ENCODE peak calls at places on chromosomes 2 and 18, in five cellular contexts. One of them, this sample, is unnamed.

GRCh38 chr2:240232961-240233890 is 92.8 kb upstream of the OTOS start:
- DNase-seq in HepG2: peak; percentile 68
- DNase-seq in GM12878: no peak
- DNase-seq in HEK293T: peak; percentile 87
- DNase-seq in SK-N-SH: peak; percentile 90
- DNase-seq in this sample: peak; percentile 95

GRCh38 chr2:240561325-240561971 is 1.3 kb downstream of the DUSP28 start:
- DNase-seq in HepG2: no peak
- DNase-seq in HEK293T: no peak
- DNase-seq in SK-N-SH: no peak
- DNase-seq in GM12878: peak; percentile 45
- DNase-seq in this sample: no peak

GRCh38 chr18:80232030-80232429 is 15.3 kb downstream of the PARD6G start:
- DNase-seq in SK-N-SH: no peak
- DNase-seq in HepG2: no peak
- DNase-seq in HEK293T: no peak
- DNase-seq in GM12878: no peak
- DNase-seq in this sample: no peak

GRCh38 chr18:10421859-10422258 is 32.6 kb upstream of the APCDD1 start:
- DNase-seq in HepG2: no peak
- DNase-seq in SK-N-SH: no peak
- DNase-seq in HEK293T: no peak
- DNase-seq in GM12878: no peak
- DNase-seq in this sample: no peak

GRCh38 chr2:62194558-62195420 is 1.1 kb upstream of the B3GNT2 start:
- DNase-seq in SK-N-SH: no peak
- DNase-seq in GM12878: no peak
- DNase-seq in HepG2: peak; percentile 37
- DNase-seq in HEK293T: no peak
- DNase-seq in this sample: no peak

GRCh38 chr2:10911291-10912075 is at the start of gene KCNF1:
- DNase-seq in HepG2: peak; percentile 68
- DNase-seq in GM12878: no peak
- DNase-seq in HEK293T: peak; percentile 52
- DNase-seq in SK-N-SH: peak; percentile 90
- DNase-seq in this sample: no peak

GRCh38 chr2:16154501-16155280 is 214.3 kb downstream of the MYCN start:
- DNase-seq in HepG2: no peak
- DNase-seq in HEK293T: no peak
- DNase-seq in SK-N-SH: no peak
- DNase-seq in GM12878: no peak
- DNase-seq in this sample: no peak

GRCh38 chr2:189408294-189408693 is 33.0 kb upstream of the WDR75 start:
- DNase-seq in HepG2: no peak
- DNase-seq in GM12878: no peak
- DNase-seq in SK-N-SH: peak; percentile 6
- DNase-seq in HEK293T: no peak
- DNase-seq in this sample: no peak

GRCh38 chr18:37873416-37873815 is 307.8 kb upstream of the CELF4 start:
- DNase-seq in SK-N-SH: no peak
- DNase-seq in HepG2: no peak
- DNase-seq in GM12878: no peak
- DNase-seq in HEK293T: no peak
- DNase-seq in this sample: no peak

GRCh38 chr18:79326413-79327198 is 69.1 kb upstream of the NFATC1 start:
- DNase-seq in SK-N-SH: no peak
- DNase-seq in HepG2: no peak
- DNase-seq in HEK293T: no peak
- DNase-seq in GM12878: no peak
- DNase-seq in this sample: no peak

GRCh38 chr2:238912916-238913875 is 65.3 kb downstream of the TWIST2 start:
- DNase-seq in SK-N-SH: no peak
- DNase-seq in HEK293T: no peak
- DNase-seq in HepG2: no peak
- DNase-seq in GM12878: no peak
- DNase-seq in this sample: no peak

GRCh38 chr2:238913931-238914647 is 66.2 kb downstream of the TWIST2 start:
- DNase-seq in SK-N-SH: no peak
- DNase-seq in GM12878: no peak
- DNase-seq in HEK293T: no peak
- DNase-seq in HepG2: no peak
- DNase-seq in this sample: no peak

GRCh38 chr2:238915596-238915995 is 67.7 kb downstream of the TWIST2 start:
- DNase-seq in GM12878: no peak
- DNase-seq in SK-N-SH: no peak
- DNase-seq in HEK293T: no peak
- DNase-seq in HepG2: no peak
- DNase-seq in this sample: no peak

GRCh38 chr2:238915196-238915595 is 67.3 kb downstream of the TWIST2 start:
- DNase-seq in SK-N-SH: no peak
- DNase-seq in HEK293T: no peak
- DNase-seq in GM12878: no peak
- DNase-seq in HepG2: no peak
- DNase-seq in this sample: no peak

GRCh38 chr2:238914648-238915015 is 66.7 kb downstream of the TWIST2 start:
- DNase-seq in GM12878: no peak
- DNase-seq in HEK293T: no peak
- DNase-seq in HepG2: no peak
- DNase-seq in SK-N-SH: no peak
- DNase-seq in this sample: no peak
- TF ChIP-seq FOXM1 in GM12878: no peak
- TF ChIP-seq FOXM1 in HEK293T: no peak
- TF ChIP-seq FOXM1 in HepG2: no peak
- TF ChIP-seq FOXM1 in SK-N-SH: no peak
- TF ChIP-seq FOXM1 in this sample: no peak

GRCh38 chr2:68909793-68910674 is 38.8 kb upstream of the BMP10 start:
- DNase-seq in GM12878: peak; percentile 40
- DNase-seq in SK-N-SH: peak; percentile 70
- DNase-seq in HEK293T: peak; percentile 66
- DNase-seq in HepG2: peak; percentile 58
- DNase-seq in this sample: peak; percentile 82

GRCh38 chr2:68912732-68913131 is 40.0 kb downstream of the GKN2 start:
- DNase-seq in GM12878: no peak
- DNase-seq in SK-N-SH: no peak
- DNase-seq in HepG2: no peak
- DNase-seq in HEK293T: no peak
- DNase-seq in this sample: no peak

GRCh38 chr2:68913359-68913758 is 39.3 kb downstream of the GKN2 start:
- DNase-seq in HEK293T: no peak
- DNase-seq in GM12878: no peak
- DNase-seq in SK-N-SH: no peak
- DNase-seq in HepG2: no peak
- DNase-seq in this sample: peak; percentile 19

GRCh38 chr2:68911246-68911645 is 40.0 kb upstream of the BMP10 start:
- DNase-seq in SK-N-SH: no peak
- DNase-seq in GM12878: no peak
- DNase-seq in HepG2: no peak
- DNase-seq in HEK293T: no peak
- DNase-seq in this sample: no peak

DNA sequence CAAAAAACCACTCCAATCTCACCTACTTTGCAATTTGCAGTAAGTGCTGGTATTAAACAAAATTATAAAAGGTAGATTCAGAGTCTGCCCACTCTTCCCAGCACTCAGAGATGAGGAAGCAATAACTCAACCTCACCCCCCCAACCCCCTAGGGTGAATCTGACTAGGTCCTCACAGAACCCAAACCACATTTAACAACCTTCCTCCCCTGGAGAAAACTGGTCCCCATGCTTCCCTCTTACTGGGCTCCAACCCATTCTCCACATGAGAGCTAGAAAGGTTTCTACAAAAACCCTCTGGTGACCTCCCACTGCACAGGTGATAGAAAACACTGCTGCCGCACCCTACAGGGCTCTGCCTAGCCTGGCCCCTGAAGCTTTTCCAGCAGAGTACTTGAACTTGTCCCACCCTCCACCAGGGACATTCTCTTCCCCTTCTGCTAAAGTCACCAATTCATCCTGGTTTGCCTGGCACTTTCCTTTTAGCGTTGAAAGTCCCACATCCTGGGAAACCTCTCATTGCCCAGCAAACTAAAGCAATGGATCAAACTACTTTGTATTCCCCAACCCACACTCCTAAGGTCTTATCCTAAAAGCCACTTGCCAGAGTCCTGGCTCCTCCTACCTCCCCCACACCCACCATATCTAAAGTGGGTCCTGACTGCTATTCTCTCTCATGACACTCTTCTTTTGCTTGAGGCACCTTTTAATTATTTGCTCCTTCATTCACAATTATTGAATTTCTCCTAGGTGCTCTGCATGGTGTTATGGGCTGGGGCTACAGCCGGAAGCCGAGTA is 40.7 kb upstream of the BMP10 start:
- DNase-seq in HEK293T: no peak
- DNase-seq in HepG2: no peak
- DNase-seq in GM12878: no peak
- DNase-seq in SK-N-SH: no peak
- DNase-seq in this sample: peak; percentile 62
- TF ChIP-seq FOXM1 in HEK293T: no peak
- TF ChIP-seq FOXM1 in HepG2: no peak
- TF ChIP-seq FOXM1 in GM12878: no peak
- TF ChIP-seq FOXM1 in SK-N-SH: no peak
- TF ChIP-seq FOXM1 in this sample: no peak

GRCh38 chr2:20491739-20492531 is 45.1 kb downstream of the RHOB start:
- DNase-seq in HEK293T: no peak
- DNase-seq in HepG2: peak; percentile 64
- DNase-seq in SK-N-SH: peak; percentile 95
- DNase-seq in GM12878: no peak
- DNase-seq in this sample: peak; percentile 37
- TF ChIP-seq FOXM1 in HEK293T: no peak
- TF ChIP-seq FOXM1 in HepG2: no peak
- TF ChIP-seq FOXM1 in SK-N-SH: no peak
- TF ChIP-seq FOXM1 in GM12878: no peak
- TF ChIP-seq FOXM1 in this sample: no peak

DNA sequence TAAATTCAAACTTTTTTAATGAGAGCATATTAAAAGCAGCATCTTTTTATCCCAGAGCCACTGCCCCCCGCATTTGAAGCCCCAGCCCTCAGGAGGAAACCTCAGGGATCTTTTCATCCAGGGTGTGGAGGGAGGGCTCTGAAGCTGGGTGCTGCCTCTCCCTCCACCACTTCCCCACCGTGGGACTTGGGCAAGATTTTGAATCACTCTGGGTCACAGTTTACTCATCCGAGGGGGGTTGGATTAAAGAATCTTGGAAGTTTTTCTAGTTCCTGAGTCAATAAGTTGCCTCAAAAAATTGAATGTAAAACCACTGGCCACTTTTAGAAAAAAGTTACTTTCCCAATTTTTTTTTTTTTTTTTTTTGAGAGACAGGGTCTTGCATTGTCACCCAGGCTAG is 62.0 kb upstream of the ANKRD44 start:
- DNase-seq in HepG2: no peak
- DNase-seq in SK-N-SH: no peak
- DNase-seq in HEK293T: no peak
- DNase-seq in GM12878: no peak
- DNase-seq in this sample: no peak
- TF ChIP-seq FOXM1 in HepG2: no peak
- TF ChIP-seq FOXM1 in SK-N-SH: no peak
- TF ChIP-seq FOXM1 in HEK293T: no peak
- TF ChIP-seq FOXM1 in GM12878: no peak
- TF ChIP-seq FOXM1 in this sample: no peak

GRCh38 chr2:131104487-131105155 is 515 bp upstream of the PLEKHB2 start:
- DNase-seq in SK-N-SH: peak; percentile 78
- DNase-seq in GM12878: peak; percentile 5
- DNase-seq in HepG2: peak; percentile 64
- DNase-seq in HEK293T: peak; percentile 69
- DNase-seq in this sample: peak; percentile 69

GRCh38 chr2:131105156-131105949 is at the start of gene PLEKHB2:
- DNase-seq in GM12878: peak; percentile 66
- DNase-seq in HEK293T: peak; percentile 95
- DNase-seq in HepG2: peak; percentile 84
- DNase-seq in SK-N-SH: peak; percentile 96
- DNase-seq in this sample: peak; percentile 96

GRCh38 chr2:131105950-131106801 is 1.0 kb downstream of the PLEKHB2 start:
- DNase-seq in SK-N-SH: peak; percentile 27
- DNase-seq in GM12878: peak; percentile 16
- DNase-seq in HEK293T: no peak
- DNase-seq in HepG2: peak; percentile 84
- DNase-seq in this sample: peak; percentile 40
- TF ChIP-seq FOXM1 in SK-N-SH: no peak
- TF ChIP-seq FOXM1 in GM12878: no peak
- TF ChIP-seq FOXM1 in HEK293T: no peak
- TF ChIP-seq FOXM1 in HepG2: no peak
- TF ChIP-seq FOXM1 in this sample: no peak

GRCh38 chr2:74532222-74532621 is 2.5 kb downstream of the HTRA2 start:
- DNase-seq in HepG2: peak; percentile 68
- DNase-seq in GM12878: no peak
- DNase-seq in HEK293T: no peak
- DNase-seq in SK-N-SH: no peak
- DNase-seq in this sample: peak; percentile 41
- TF ChIP-seq FOXM1 in HepG2: no peak
- TF ChIP-seq FOXM1 in GM12878: no peak
- TF ChIP-seq FOXM1 in HEK293T: no peak
- TF ChIP-seq FOXM1 in SK-N-SH: no peak
- TF ChIP-seq FOXM1 in this sample: no peak

GRCh38 chr18:76496200-76496890 is 1.3 kb upstream of the ZNF516 start:
- DNase-seq in GM12878: no peak
- DNase-seq in SK-N-SH: peak; percentile 67
- DNase-seq in HepG2: peak; percentile 22
- DNase-seq in HEK293T: no peak
- DNase-seq in this sample: peak; percentile 16

GRCh38 chr18:76494541-76495403 is at the start of gene ZNF516:
- DNase-seq in GM12878: no peak
- DNase-seq in SK-N-SH: peak; percentile 61
- DNase-seq in HepG2: peak; percentile 25
- DNase-seq in HEK293T: no peak
- DNase-seq in this sample: no peak

GRCh38 chr18:76493213-76494107 is 1.6 kb downstream of the ZNF516 start:
- DNase-seq in HepG2: peak; percentile 82
- DNase-seq in GM12878: no peak
- DNase-seq in SK-N-SH: peak; percentile 33
- DNase-seq in HEK293T: no peak
- DNase-seq in this sample: peak; percentile 40

GRCh38 chr18:76494181-76494540 is 881 bp downstream of the ZNF516 start:
- DNase-seq in HepG2: peak; percentile 18
- DNase-seq in HEK293T: no peak
- DNase-seq in GM12878: no peak
- DNase-seq in SK-N-SH: peak; percentile 57
- DNase-seq in this sample: no peak

GRCh38 chr18:76495435-76496199 is 575 bp upstream of the ZNF516 start:
- DNase-seq in SK-N-SH: peak; percentile 59
- DNase-seq in HepG2: peak; percentile 65
- DNase-seq in GM12878: no peak
- DNase-seq in HEK293T: no peak
- DNase-seq in this sample: no peak
- TF ChIP-seq FOXM1 in SK-N-SH: no peak
- TF ChIP-seq FOXM1 in HepG2: no peak
- TF ChIP-seq FOXM1 in GM12878: no peak
- TF ChIP-seq FOXM1 in HEK293T: no peak
- TF ChIP-seq FOXM1 in this sample: no peak

This sample was measured in K562.